ENCODE peak calls at places on chromosome 14, in five cellular contexts. E, Y, K, S and M are unnamed samples.

GRCh38 chr14:75978249-75978731 is 3.5 kb downstream of the TGFB3 start:
- DNase-seq in S (no peak), K (peak), Y (no peak), E (peak), M (no peak)

GRCh38 chr14:59690426-59690825 is 113.8 kb upstream of the CCDC175 start:
- DNase-seq in S (no peak), Y (no peak), K (no peak), E (no peak), M (no peak)

GRCh38 chr14:30129795-30130194 is 202.1 kb upstream of the PRKD1 start:
- DNase-seq in Y (no peak), E (no peak), K (no peak), S (no peak), M (no peak)

GRCh38 chr14:49828640-49829039 is 23.9 kb downstream of the NEMF start:
- DNase-seq in K (no peak), Y (no peak), E (no peak), S (no peak), M (no peak)

GRCh38 chr14:79544671-79545070 is 666.6 kb downstream of the DIO2 start:
- DNase-seq in S (no peak), E (no peak), Y (no peak), K (no peak), M (no peak)

GRCh38 chr14:104427126-104427851 is 152.3 kb upstream of the C14orf180 start:
- DNase-seq in Y (no peak), K (no peak), E (no peak), S (no peak), M (no peak)

GRCh38 chr14:64763801-64764511 is 59.7 kb downstream of the PLEKHG3 start:
- DNase-seq in Y (peak), S (peak), E (peak), K (no peak), M (no peak)

GRCh38 chr14:60217713-60218112 is 31.3 kb upstream of the PPM1A start:
- DNase-seq in S (no peak), K (no peak), E (no peak), Y (no peak), M (no peak)

GRCh38 chr14:89617471-89618291 is 200.6 kb upstream of the FOXN3 start:
- DNase-seq in K (peak), E (peak), S (no peak), Y (no peak), M (no peak)

GRCh38 chr14:32244404-32244803 is 41.3 kb upstream of the RNU6-8 start:
- DNase-seq in E (no peak), K (no peak), Y (no peak), S (peak), M (no peak)

GRCh38 chr14:31927348-31927826 is 149.7 kb upstream of the ARHGAP5 start:
- DNase-seq in S (peak), K (no peak), E (peak), Y (no peak), M (no peak)

GRCh38 chr14:90274808-90275454 is 18.6 kb downstream of the PSMC1 start:
- DNase-seq in E (peak), Y (no peak), S (no peak), K (no peak), M (no peak)

GRCh38 chr14:53016491-53016890 is 65.6 kb upstream of the FERMT2 start:
- DNase-seq in Y (no peak), S (no peak), K (no peak), E (no peak), M (no peak)

GRCh38 chr14:29220077-29220476 is 453.5 kb downstream of the FOXG1 start:
- DNase-seq in S (no peak), K (no peak), E (no peak), Y (no peak), M (no peak)

GRCh38 chr14:81801921-81802320 is 268.3 kb upstream of the SEL1L start:
- DNase-seq in Y (no peak), S (no peak), E (no peak), K (no peak), M (no peak)

GRCh38 chr14:72433511-72433910 is 460.4 kb downstream of the DPF3 start:
- DNase-seq in E (peak), K (no peak), S (peak), Y (no peak), M (no peak)

GRCh38 chr14:90848944-90849731 is 32.9 kb upstream of the TTC7B start:
- DNase-seq in S (no peak), K (no peak), Y (no peak), E (peak), M (no peak)

GRCh38 chr14:94805726-94806288 is 35.9 kb upstream of the GSC start:
- DNase-seq in Y (no peak), K (no peak), S (no peak), E (no peak), M (no peak)

DNA sequence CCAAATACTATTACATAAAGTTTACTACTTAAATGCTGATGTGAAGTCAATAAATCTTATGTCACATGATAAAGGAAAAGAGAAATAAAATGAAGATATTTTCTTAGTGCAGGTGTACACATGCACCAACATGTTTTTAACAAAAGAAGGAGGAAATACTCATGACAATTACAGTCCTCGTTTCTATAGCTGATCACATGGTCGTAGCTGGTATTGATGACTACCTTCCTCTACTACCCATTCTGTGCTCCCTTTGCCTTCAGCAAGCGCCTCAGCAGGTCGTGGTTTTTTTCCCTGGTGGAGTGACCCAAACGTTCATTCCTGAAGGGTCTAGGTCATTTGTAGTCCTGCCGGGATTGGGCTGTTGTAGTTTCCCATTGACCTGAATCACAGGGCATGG is 25.4 kb upstream of the SLC10A1 start:
- DNase-seq in S (no peak), Y (no peak), E (peak), K (no peak), M (no peak)
- TF ChIP-seq CTCF in S (no peak), Y (no peak), E (no peak), K (no peak), M (no peak)

DNA sequence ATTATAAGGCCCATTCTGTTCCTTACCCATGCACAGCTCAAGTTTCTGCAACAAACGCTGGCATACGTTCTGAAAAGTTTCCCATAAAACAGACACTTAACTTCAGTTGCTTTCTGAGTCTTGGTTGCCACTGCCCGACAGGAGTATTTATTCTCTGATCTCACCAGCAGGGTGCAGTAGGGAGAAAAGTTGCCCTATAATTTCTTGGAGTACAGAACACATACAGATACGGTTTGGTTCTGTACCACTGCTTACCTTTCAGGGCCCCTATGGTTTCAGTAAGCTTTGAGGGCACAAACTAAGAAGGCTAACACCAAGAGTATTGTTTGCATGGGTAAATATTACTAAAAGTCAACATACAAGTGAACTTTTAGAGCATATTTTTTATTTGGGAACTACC is 77.9 kb downstream of the SPATA7 start:
- DNase-seq in Y (no peak), S (peak), E (peak), K (no peak), M (no peak)
- TF ChIP-seq CTCF in Y (no peak), S (peak), E (peak), K (no peak), M (peak)

GRCh38 chr14:69288001-69288771 is 28.2 kb downstream of the GALNT16 start:
- DNase-seq in S (peak), K (no peak), Y (peak), E (no peak), M (no peak)
- TF ChIP-seq CTCF in S (peak), K (no peak), Y (peak), E (peak), M (no peak)

DNA sequence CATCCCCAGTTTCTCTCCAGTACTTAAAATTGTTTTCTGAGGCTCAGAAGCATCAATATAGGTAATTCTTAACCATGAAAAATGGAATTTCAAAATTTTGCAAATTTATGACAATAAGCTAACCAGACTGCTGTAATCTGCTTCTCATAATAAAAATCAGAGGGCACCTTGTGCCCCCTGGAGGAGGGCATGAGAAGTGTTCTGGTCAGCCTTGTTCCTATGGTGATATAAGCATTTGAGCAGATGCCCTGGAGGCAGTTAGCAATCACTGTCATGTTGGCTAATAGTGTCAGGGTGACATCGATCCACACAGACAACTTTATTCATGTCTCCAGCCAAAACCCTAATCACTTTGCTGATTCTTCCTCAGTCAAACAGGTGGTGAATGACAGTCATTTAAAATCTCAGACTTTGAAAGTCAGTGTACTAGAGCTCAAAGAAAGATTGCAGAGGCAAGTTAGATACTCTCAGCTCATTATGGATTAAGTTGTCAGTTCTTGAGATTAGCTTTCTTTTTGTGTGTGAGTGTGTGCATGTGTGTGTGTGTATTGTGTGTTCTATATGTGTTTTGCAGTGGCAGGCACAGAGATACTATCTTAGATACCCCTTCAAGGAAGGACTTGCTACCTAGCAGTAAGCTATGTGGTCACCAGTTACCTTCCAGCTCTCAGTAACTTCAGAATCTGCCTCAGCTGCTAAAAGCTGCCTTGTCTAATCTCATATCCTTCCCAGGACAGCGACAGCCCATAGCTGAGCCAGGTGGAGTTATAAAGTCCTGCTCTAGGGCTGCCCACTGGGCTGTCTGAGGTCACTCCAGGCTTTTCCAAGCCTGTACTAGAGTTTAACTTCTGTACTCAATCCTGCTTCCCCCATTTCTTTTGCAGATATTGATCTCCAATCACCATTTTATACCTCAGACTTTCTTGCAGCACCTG is 942.8 kb downstream of the GALC start:
- DNase-seq in S (peak), K (no peak), Y (no peak), E (peak), M (peak)
- TF ChIP-seq CTCF in S (no peak), K (no peak), Y (no peak), E (peak), M (peak)

GRCh38 chr14:69317780-69318179 is 57.8 kb downstream of the GALNT16 start:
- DNase-seq in S (no peak), E (no peak), K (no peak), Y (no peak), M (no peak)

GRCh38 chr14:69317392-69317755 is 57.4 kb downstream of the GALNT16 start:
- DNase-seq in E (no peak), Y (no peak), K (no peak), S (peak), M (no peak)

GRCh38 chr14:69315302-69315701 is 55.3 kb downstream of the GALNT16 start:
- DNase-seq in Y (no peak), S (peak), K (no peak), E (peak), M (no peak)

GRCh38 chr14:69318241-69318640 is 58.3 kb downstream of the GALNT16 start:
- DNase-seq in E (no peak), K (no peak), Y (no peak), S (no peak), M (no peak)

GRCh38 chr14:69316449-69317391 is 56.8 kb downstream of the GALNT16 start:
- DNase-seq in Y (peak), E (peak), K (no peak), S (peak), M (peak)
- TF ChIP-seq CTCF in Y (no peak), E (no peak), K (no peak), S (no peak), M (no peak)